ENCODE peak calls at places on chromosomes 6 and 20, in five cellular contexts. F is psoas muscle; T is CD8-positive, alpha-beta T cell; Q is breast epithelium; C is Peyer's patch. O is an unnamed sample.

GRCh38 chr6:136191606-136192005 is 58.5 kb downstream of the MTFR2 start:
- DNase-seq in Q (no peak), T (no peak), F (no peak), C (no peak), O (no peak)

GRCh38 chr6:104750449-104750848 is 109.3 kb downstream of the HACE1 start:
- DNase-seq in C (no peak), T (no peak), Q (no peak), F (no peak), O (no peak)

GRCh38 chr6:44002071-44002590 is 125.1 kb downstream of the MRPL14 start:
- DNase-seq in F (no peak), Q (no peak), C (no peak), T (no peak), O (no peak)

GRCh38 chr6:46758960-46759753 is 12.4 kb downstream of the ANKRD66 start:
- DNase-seq in F (no peak), T (no peak), Q (no peak), C (no peak), O (no peak)

GRCh38 chr6:136564170-136564569 is 13.9 kb upstream of the MAP7 start:
- DNase-seq in C (no peak), Q (no peak), F (no peak), T (no peak), O (no peak)

GRCh38 chr20:6140947-6141346 is 18.1 kb upstream of the FERMT1 start:
- DNase-seq in Q (no peak), C (no peak), F (no peak), T (no peak), O (no peak)

GRCh38 chr20:17940447-17940971 is 28.1 kb downstream of the SNX5 start:
- DNase-seq in Q (no peak), C (no peak), F (no peak), T (no peak), O (no peak)

GRCh38 chr6:49636368-49637332 is at the start of gene RHAG:
- DNase-seq in C (no peak), F (no peak), T (no peak), Q (no peak), O (no peak)

GRCh38 chr6:95240514-95240913 is 336.8 kb upstream of the MANEA start:
- DNase-seq in T (no peak), F (no peak), Q (no peak), C (no peak), O (no peak)

GRCh38 chr20:61724376-61724775 is 341.3 kb downstream of the TAF4 start:
- DNase-seq in C (no peak), T (no peak), F (no peak), Q (no peak), O (no peak)

GRCh38 chr6:114342826-114343781 is at the start of gene HS3ST5:
- DNase-seq in C (no peak), T (no peak), Q (no peak), F (peak; percentile 64), O (peak; percentile 53)

GRCh38 chr6:22917344-22917743 is 348.0 kb downstream of the HDGFL1 start:
- DNase-seq in Q (no peak), F (no peak), C (no peak), T (no peak), O (no peak)

GRCh38 chr20:39214778-39215177 is 252.6 kb downstream of the DHX35 start:
- DNase-seq in Q (no peak), F (no peak), C (no peak), T (no peak), O (no peak)

GRCh38 chr6:3079700-3080099 is 11.4 kb downstream of the RIPK1 start:
- DNase-seq in T (no peak), Q (no peak), F (no peak), C (no peak), O (no peak)

GRCh38 chr6:32439708-32440214 is at the start of gene HLA-DRA:
- DNase-seq in T (no peak), C (peak; percentile 60), Q (no peak), F (no peak), O (no peak)

GRCh38 chr6:18703546-18703945 is 316.4 kb downstream of the RNF144B start:
- DNase-seq in Q (no peak), F (no peak), C (no peak), T (no peak), O (no peak)

GRCh38 chr6:67877288-67877687 is 757.8 kb upstream of the ADGRB3 start:
- DNase-seq in T (no peak), F (no peak), C (no peak), Q (no peak), O (no peak)

GRCh38 chr6:136524936-136525413 is 25.2 kb downstream of the MAP7 start:
- DNase-seq in T (no peak), C (no peak), F (no peak), Q (no peak), O (no peak)

GRCh38 chr20:54167909-54168872 is 5.6 kb downstream of the CYP24A1 start:
- DNase-seq in F (no peak), C (no peak), Q (no peak), T (no peak), O (no peak)

GRCh38 chr6:39228992-39229767 is at the start of gene KCNK5:
- DNase-seq in C (peak; percentile 92), Q (no peak), T (peak; percentile 56), F (peak; percentile 80), O (peak; percentile 89)

GRCh38 chr6:166608819-166609218 is 18.2 kb downstream of the RPS6KA2 start:
- DNase-seq in C (no peak), Q (no peak), T (no peak), F (no peak), O (peak; percentile 33)

GRCh38 chr20:5806457-5807263 is 56.5 kb downstream of the SHLD1 start:
- DNase-seq in F (no peak), T (no peak), Q (no peak), C (no peak), O (no peak)

GRCh38 chr20:63101781-63102719 is 95.3 kb upstream of the BHLHE23 start:
- DNase-seq in T (peak; percentile 59), C (peak; percentile 68), F (peak; percentile 51), Q (no peak), O (peak; percentile 61)

GRCh38 chr20:63290677-63291472 is 2.1 kb upstream of the COL20A1 start:
- DNase-seq in C (peak; percentile 68), F (peak; percentile 72), T (peak; percentile 58), Q (no peak), O (peak; percentile 73)

GRCh38 chr6:109743739-109744138 is 52.6 kb downstream of the FIG4 start:
- DNase-seq in T (no peak), F (no peak), C (no peak), Q (no peak), O (no peak)

GRCh38 chr20:22182148-22182547 is 402.2 kb downstream of the FOXA2 start:
- DNase-seq in Q (no peak), C (no peak), F (no peak), T (no peak), O (no peak)

GRCh38 chr6:446418-447366 is 55.1 kb downstream of the IRF4 start:
- DNase-seq in T (peak; percentile 85), Q (no peak), F (no peak), C (peak; percentile 83), O (peak; percentile 29)

GRCh38 chr20:3239026-3239866 is at the start of gene SLC4A11:
- DNase-seq in T (peak; percentile 30), Q (no peak), C (peak; percentile 82), F (peak; percentile 72), O (peak; percentile 79)

GRCh38 chr6:57324538-57324937 is 7.1 kb downstream of the PRIM2 start:
- DNase-seq in C (no peak), Q (no peak), F (no peak), T (no peak), O (no peak)

GRCh38 chr6:130018830-130019795 is 732 bp downstream of the L3MBTL3 start:
- DNase-seq in C (peak; percentile 70), Q (no peak), T (peak; percentile 35), F (peak; percentile 64), O (peak; percentile 54)

GRCh38 chr20:41392871-41393704 is 26.5 kb upstream of the EMILIN3 start:
- DNase-seq in T (no peak), Q (no peak), F (peak; percentile 77), C (no peak), O (no peak)

GRCh38 chr6:158817298-158818007 is 1.7 kb downstream of the EZR start:
- DNase-seq in Q (no peak), C (peak; percentile 83), T (peak; percentile 34), F (no peak), O (peak; percentile 75)

GRCh38 chr6:1315560-1316386 is 3.9 kb downstream of the FOXQ1 start:
- DNase-seq in T (no peak), Q (no peak), C (no peak), F (no peak), O (no peak)

GRCh38 chr6:42141603-42142117 is 760 bp downstream of the C6orf132 start:
- DNase-seq in T (no peak), Q (no peak), C (no peak), F (no peak), O (no peak)

GRCh38 chr6:47495954-47496545 is 18.5 kb downstream of the CD2AP start:
- DNase-seq in T (no peak), C (no peak), Q (no peak), F (no peak), O (no peak)

GRCh38 chr6:18025591-18025990 is 38.2 kb upstream of the KIF13A start:
- DNase-seq in T (no peak), C (no peak), F (no peak), Q (no peak), O (no peak)

GRCh38 chr6:151260191-151260590 is 20.4 kb downstream of the AKAP12 start:
- DNase-seq in F (no peak), C (no peak), T (no peak), Q (no peak), O (no peak)

DNA sequence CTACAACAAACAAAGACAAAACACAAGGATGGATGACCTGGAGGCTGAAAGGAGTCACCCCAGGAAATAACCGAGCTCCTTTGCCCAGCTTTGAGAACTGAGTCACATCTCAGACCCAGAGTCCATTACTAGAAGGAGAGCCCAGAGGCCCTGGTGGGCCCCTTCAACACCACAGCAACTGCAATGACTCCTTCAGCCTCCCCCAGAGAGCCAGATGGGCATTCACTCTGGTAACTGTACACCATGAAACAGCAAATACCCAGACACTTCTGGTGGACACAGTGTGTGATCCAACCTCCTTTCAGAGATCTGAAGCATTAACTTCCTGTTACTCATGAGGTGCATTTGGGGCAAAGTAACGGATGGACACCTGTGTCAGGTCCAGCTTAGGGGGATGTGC is 22.6 kb downstream of the RAET1L start:
- DNase-seq in T (no peak), F (no peak), Q (no peak), C (no peak), O (no peak)
- H3K4me1 ChIP-seq in T (peaks cover 15% of the 10 kb centered on the region), F (peaks cover 7% of the 10 kb centered on the region), Q (no peaks in the 10 kb centered on the region), C (no peaks in the 10 kb centered on the region), O (peaks cover 5% of the 10 kb centered on the region)

DNA sequence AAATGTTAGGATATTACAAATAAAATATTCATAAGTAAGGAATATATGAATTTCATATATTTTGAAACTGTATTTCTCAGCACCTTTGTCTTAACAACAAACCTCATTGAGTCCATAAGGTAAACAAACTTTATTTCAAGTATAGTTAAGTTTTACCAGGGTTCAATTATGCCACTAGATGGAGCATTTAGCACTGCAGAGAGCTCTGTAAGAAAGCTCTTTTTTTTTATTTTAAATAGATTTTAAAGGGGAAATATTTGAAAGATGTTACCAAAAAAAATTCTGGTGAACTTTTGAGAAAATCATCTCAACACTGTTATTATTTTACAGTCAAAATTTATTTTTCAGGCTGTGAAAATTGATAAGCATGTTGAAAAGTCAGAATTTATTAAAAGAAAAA is 955.2 kb upstream of the EYS start:
- DNase-seq in T (no peak), F (no peak), Q (no peak), C (no peak), O (no peak)
- TF ChIP-seq CTCF in T (no peak), F (no peak), Q (no peak), C (no peak), O (no peak)

GRCh38 chr6:82144852-82145332 is 102.7 kb downstream of the IBTK start:
- DNase-seq in F (peak; percentile 63), Q (no peak), T (no peak), C (peak; percentile 72), O (peak; percentile 7)
- H3K4me3 ChIP-seq in F (peak overlapping the region; percentile 47), Q (no peak overlapping the region), T (no peak overlapping the region), C (no peak overlapping the region), O (no peak overlapping the region)

GRCh38 chr6:126753616-126754015 is 364.9 kb upstream of the RSPO3 start:
- DNase-seq in C (no peak), F (no peak), Q (no peak), T (no peak), O (no peak)
- H3K4me1 ChIP-seq in C (no peaks in the 10 kb centered on the region), F (no peaks in the 10 kb centered on the region), Q (no peaks in the 10 kb centered on the region), T (no peaks in the 10 kb centered on the region), O (no peaks in the 10 kb centered on the region)

O was measured in mucosa of descending colon.